ENCODE peak calls at places on chromosomes 4 and X, in four cellular contexts. V is AG04449, E is omental fat pad, O is fibroblast of mammary gland. X is an unnamed sample.

GRCh38 chr4:964346-965025 is 8.9 kb downstream of the DGKQ start:
- DNase-seq in V (no peak), E (no peak), O (no peak), X (no peak)

GRCh38 chr4:6501171-6501570 is 28.8 kb upstream of the PPP2R2C start:
- DNase-seq in V (no peak), E (no peak), O (no peak), X (no peak)

GRCh38 chrX:54494166-54494969 is 1.7 kb downstream of the FGD1 start:
- DNase-seq in V (no peak), E (no peak), O (no peak), X (no peak)

GRCh38 chr4:37392540-37393255 is 148.2 kb downstream of the NWD2 start:
- DNase-seq in V (no peak), E (no peak), O (no peak), X (no peak)

GRCh38 chr4:1191621-1192020 is 19.2 kb upstream of the SPON2 start:
- DNase-seq in V (no peak), E (peak), O (no peak), X (no peak)

GRCh38 chr4:16626945-16627344 is 271.5 kb downstream of the LDB2 start:
- DNase-seq in V (peak), E (peak), O (peak), X (no peak)

GRCh38 chr4:72613959-72614358 is 44.9 kb upstream of the ADAMTS3 start:
- DNase-seq in V (no peak), E (no peak), O (no peak), X (no peak)

GRCh38 chr4:155094421-155094820 is 114.0 kb upstream of the NPY2R start:
- DNase-seq in V (no peak), E (no peak), O (no peak), X (no peak)

DNA sequence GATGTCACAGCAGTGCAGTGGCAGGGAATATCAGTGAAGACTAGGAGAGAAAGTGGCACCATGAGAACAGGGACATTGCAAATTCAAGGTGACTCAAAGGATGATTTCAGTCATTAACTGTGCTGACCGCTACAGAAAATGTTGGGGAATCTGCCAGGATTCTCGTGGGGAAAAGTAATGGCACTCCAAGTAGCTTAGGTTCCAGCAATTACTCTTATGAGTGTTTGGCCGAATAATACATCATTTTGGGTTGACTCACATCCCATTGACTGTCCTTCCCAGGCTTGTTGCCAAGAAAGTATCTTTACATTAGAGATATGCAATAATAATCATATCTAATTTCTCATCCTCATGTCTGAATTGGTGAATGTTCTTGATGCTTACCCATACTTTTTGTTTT is 1411.1 kb upstream of the PCDH7 start:
- DNase-seq in V (no peak), E (no peak), O (peak), X (no peak)
- TF ChIP-seq CTCF in V (no peak), E (no peak), O (no peak), X (no peak)

DNA sequence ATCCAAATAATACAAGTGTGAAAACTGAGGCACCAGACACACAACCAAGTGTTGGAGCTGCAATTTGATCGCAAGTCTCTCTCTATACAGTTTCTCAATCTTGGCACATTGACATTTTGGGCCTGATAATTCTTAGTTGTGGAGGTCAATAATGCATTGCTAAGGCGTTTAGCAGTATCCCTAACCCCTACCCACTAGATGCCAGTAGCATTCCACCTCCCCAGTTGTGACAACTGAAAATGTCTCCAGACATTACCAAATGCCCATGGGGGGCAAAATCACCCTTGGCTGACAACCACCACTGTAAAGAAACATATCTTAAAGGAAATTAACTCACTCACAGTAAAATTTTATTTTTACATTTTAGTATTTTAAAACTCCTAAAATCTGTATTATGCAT is 4.2 kb downstream of the NR3C2 start:
- DNase-seq in V (no peak), E (no peak), O (no peak), X (no peak)
- TF ChIP-seq CTCF in V (no peak), E (no peak), O (no peak), X (peak)

DNA sequence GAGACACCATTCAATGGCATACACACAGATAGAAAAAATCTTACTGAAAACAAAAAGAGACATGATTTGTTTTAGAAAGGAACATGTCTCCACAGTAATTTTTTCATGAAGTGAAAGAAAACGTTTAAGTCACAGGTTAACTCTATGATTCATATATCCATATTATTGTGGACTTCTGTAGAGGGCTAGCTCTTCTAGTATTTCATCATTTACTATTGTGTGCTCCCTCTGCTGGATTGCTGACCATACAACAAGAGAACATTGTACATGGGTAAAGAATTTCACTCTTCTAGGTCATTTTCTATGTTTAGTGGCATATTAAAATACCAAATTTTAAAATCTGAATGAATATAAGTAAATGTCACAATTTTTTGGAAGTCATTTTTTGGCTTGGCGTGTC is 91.8 kb upstream of the POU3F4 start:
- DNase-seq in V (no peak), E (no peak), O (peak), X (no peak)
- TF ChIP-seq CTCF in V (no peak), E (no peak), O (peak), X (no peak)

DNA sequence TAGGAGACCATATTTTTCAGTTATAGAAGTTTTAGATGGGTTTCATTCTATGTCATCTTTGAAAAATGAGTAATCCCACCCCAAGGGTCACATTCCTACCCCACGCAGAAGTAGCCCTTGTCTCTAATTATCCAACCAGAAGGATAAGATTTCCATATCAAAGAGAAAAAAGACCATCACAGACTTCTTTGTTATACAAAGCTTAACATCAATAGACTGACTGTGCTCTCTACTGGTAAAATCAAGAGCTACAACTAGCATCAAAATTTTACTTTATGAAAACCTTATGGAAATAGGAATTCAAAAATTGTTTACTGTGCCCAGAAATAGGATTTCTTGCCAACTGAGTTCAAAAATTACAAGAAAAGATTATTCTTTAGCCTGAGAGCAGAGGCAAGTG is 24.9 kb downstream of the TNMD start:
- DNase-seq in V (no peak), E (no peak), O (no peak), X (no peak)
- TF ChIP-seq CTCF in V (no peak), E (no peak), O (peak), X (no peak)

GRCh38 chr4:97984545-97985131 is 158.6 kb downstream of the STPG2 start:
- DNase-seq in V (no peak), E (no peak), O (no peak), X (no peak)
- TF ChIP-seq CTCF in V (no peak), E (no peak), O (peak), X (peak)

GRCh38 chrX:153968754-153969124 is 2.9 kb downstream of the HCFC1 start:
- DNase-seq in V (no peak), E (no peak), O (no peak), X (no peak)
- TF ChIP-seq CTCF in V (no peak), E (no peak), O (no peak), X (peak)

DNA sequence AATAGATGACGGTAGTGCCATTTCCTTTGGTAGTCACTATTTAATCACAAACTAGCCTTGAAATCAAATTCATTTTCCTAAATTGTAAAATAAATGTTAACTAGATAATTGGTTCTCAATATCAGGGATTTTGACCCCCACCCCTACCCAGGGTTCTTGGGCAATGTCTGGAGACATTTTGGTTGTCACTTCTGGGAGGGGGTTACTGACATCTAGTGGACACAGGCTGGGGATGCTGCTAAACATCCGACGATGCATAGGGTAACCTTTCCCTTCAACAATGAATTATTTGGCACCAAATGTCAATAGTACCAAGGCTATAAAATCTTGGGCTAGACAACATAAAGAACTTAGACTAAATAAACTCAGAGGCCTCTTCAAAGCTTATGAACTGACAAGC is 285.8 kb upstream of the TRPC5 start:
- DNase-seq in V (no peak), E (no peak), O (no peak), X (no peak)
- TF ChIP-seq CTCF in V (peak), E (no peak), O (peak), X (peak)

X was measured in D721Med.